ENCODE peak calls at places on chromosomes 5 and 9, in eight cellular contexts. R, M, V, P, D, Y, S and B are unnamed samples.

GRCh38 chr5:98569288-98569687 is 204.2 kb upstream of the RGMB start:
- DNase-seq in R (no peak), M (no peak), V (no peak), P (peak; percentile 33), D (no peak), Y (no peak), S (no peak), B (no peak)

GRCh38 chr9:6955251-6955921 is 197.6 kb downstream of the KDM4C start:
- DNase-seq in R (no peak), M (no peak), V (peak; percentile 19), P (no peak), D (peak; percentile 77), Y (no peak), S (peak; percentile 60), B (peak; percentile 48)

GRCh38 chr9:114027901-114028465 is 50.1 kb downstream of the AMBP start:
- DNase-seq in R (no peak), M (no peak), V (no peak), P (no peak), D (no peak), Y (no peak), S (no peak), B (no peak)

GRCh38 chr5:139243425-139243965 is 45.3 kb upstream of the SIL1 start:
- DNase-seq in R (no peak), M (no peak), V (no peak), P (no peak), D (peak; percentile 59), Y (no peak), S (no peak), B (no peak)

GRCh38 chr5:141094481-141095262 is at the start of gene PCDHB2:
- DNase-seq in R (no peak), M (no peak), V (no peak), P (no peak), D (peak; percentile 14), Y (no peak), S (peak; percentile 80), B (peak; percentile 80)

GRCh38 chr5:43042176-43042625 is 2.1 kb upstream of the ANXA2R start:
- DNase-seq in R (no peak), M (peak; percentile 83), V (peak; percentile 91), P (peak; percentile 61), D (peak; percentile 69), Y (peak; percentile 86), S (peak; percentile 91), B (peak; percentile 75)

GRCh38 chr9:134494905-134495304 is 146.7 kb upstream of the COL5A1 start:
- DNase-seq in R (no peak), M (no peak), V (no peak), P (no peak), D (no peak), Y (no peak), S (no peak), B (no peak)

GRCh38 chr9:36400332-36401178 is 486 bp upstream of the RNF38 start:
- DNase-seq in R (peak; percentile 61), M (peak; percentile 91), V (peak; percentile 91), P (peak; percentile 89), D (peak; percentile 75), Y (peak; percentile 91), S (peak; percentile 93), B (peak; percentile 84)

GRCh38 chr9:72773570-72773969 is 179.3 kb downstream of the ALDH1A1 start:
- DNase-seq in R (no peak), M (no peak), V (no peak), P (no peak), D (no peak), Y (no peak), S (no peak), B (no peak)

GRCh38 chr9:112032733-112033132 is 136.1 kb downstream of the UGCG start:
- DNase-seq in R (no peak), M (no peak), V (no peak), P (no peak), D (peak; percentile 71), Y (no peak), S (peak; percentile 44), B (no peak)

GRCh38 chr5:56700711-56701110 is 114.6 kb upstream of the MAP3K1 start:
- DNase-seq in R (no peak), M (no peak), V (peak; percentile 30), P (no peak), D (no peak), Y (no peak), S (no peak), B (no peak)

GRCh38 chr5:150309101-150309897 is 6.6 kb upstream of the ARSI start:
- DNase-seq in R (no peak), M (no peak), V (peak; percentile 3), P (no peak), D (no peak), Y (no peak), S (peak; percentile 13), B (no peak)

GRCh38 chr5:120053841-120054240 is 410.3 kb upstream of the PRR16 start:
- DNase-seq in R (no peak), M (no peak), V (no peak), P (no peak), D (no peak), Y (no peak), S (no peak), B (no peak)

GRCh38 chr9:11148189-11148588 is 535.4 kb upstream of the PTPRD start:
- DNase-seq in R (no peak), M (no peak), V (no peak), P (no peak), D (no peak), Y (no peak), S (no peak), B (no peak)

GRCh38 chr9:99105152-99106043 is 485 bp downstream of the TGFBR1 start:
- DNase-seq in R (peak; percentile 15), M (peak; percentile 20), V (peak; percentile 64), P (peak; percentile 71), D (peak; percentile 73), Y (peak; percentile 9), S (peak; percentile 91), B (peak; percentile 58)

GRCh38 chr9:100351508-100351907 is 1.2 kb downstream of the TEX10 start:
- DNase-seq in R (no peak), M (no peak), V (no peak), P (no peak), D (no peak), Y (no peak), S (peak; percentile 3), B (no peak)

GRCh38 chr9:108534741-108535140 is 321.0 kb downstream of the ACTL7B start:
- DNase-seq in R (no peak), M (no peak), V (no peak), P (no peak), D (peak; percentile 88), Y (no peak), S (peak; percentile 87), B (no peak)

GRCh38 chr5:37838933-37839341 is 904 bp downstream of the GDNF start:
- DNase-seq in R (no peak), M (no peak), V (no peak), P (no peak), D (no peak), Y (no peak), S (peak; percentile 46), B (no peak)

GRCh38 chr9:93917121-93917853 is 37.9 kb downstream of the BARX1 start:
- DNase-seq in R (no peak), M (no peak), V (no peak), P (no peak), D (no peak), Y (no peak), S (no peak), B (no peak)

GRCh38 chr5:167861134-167861930 is 430.1 kb upstream of the WWC1 start:
- DNase-seq in R (no peak), M (no peak), V (peak; percentile 2), P (no peak), D (no peak), Y (no peak), S (peak; percentile 45), B (peak; percentile 58)

GRCh38 chr9:105132006-105132405 is 112.4 kb upstream of the SLC44A1 start:
- DNase-seq in R (no peak), M (no peak), V (no peak), P (no peak), D (no peak), Y (no peak), S (peak; percentile 47), B (no peak)

GRCh38 chr9:137028013-137028280 is at the start of gene ABCA2:
- DNase-seq in R (no peak), M (no peak), V (peak; percentile 77), P (no peak), D (peak; percentile 12), Y (no peak), S (no peak), B (no peak)
- H3K4me1 ChIP-seq in R (peaks cover 66% of the 10 kb centered on the region), M (peaks cover 68% of the 10 kb centered on the region), V (peaks cover 46% of the 10 kb centered on the region), P (no peaks in the 10 kb centered on the region), D (peaks cover 5% of the 10 kb centered on the region), Y (peaks cover 64% of the 10 kb centered on the region), S (no peaks in the 10 kb centered on the region), B (peaks cover 26% of the 10 kb centered on the region)

GRCh38 chr9:109767404-109767803 is 12.6 kb upstream of the PALM2AKAP2 start:
- DNase-seq in R (no peak), M (no peak), V (no peak), P (no peak), D (no peak), Y (no peak), S (no peak), B (no peak)

GRCh38 chr9:109767814-109768213 is 12.2 kb upstream of the PALM2AKAP2 start:
- DNase-seq in R (no peak), M (no peak), V (no peak), P (no peak), D (no peak), Y (no peak), S (no peak), B (no peak)

GRCh38 chr9:109765821-109766220 is 14.2 kb upstream of the PALM2AKAP2 start:
- DNase-seq in R (no peak), M (no peak), V (no peak), P (no peak), D (no peak), Y (no peak), S (no peak), B (no peak)

GRCh38 chr9:109765278-109765677 is 14.7 kb upstream of the PALM2AKAP2 start:
- DNase-seq in R (no peak), M (no peak), V (no peak), P (no peak), D (no peak), Y (no peak), S (no peak), B (no peak)

GRCh38 chr9:109766351-109766750 is 13.6 kb upstream of the PALM2AKAP2 start:
- DNase-seq in R (no peak), M (no peak), V (no peak), P (no peak), D (peak; percentile 98), Y (no peak), S (peak; percentile 93), B (no peak)
- H3K4me1 ChIP-seq in R (no peaks in the 10 kb centered on the region), M (no peaks in the 10 kb centered on the region), V (no peaks in the 10 kb centered on the region), P (no peaks in the 10 kb centered on the region), D (peaks cover 27% of the 10 kb centered on the region), Y (no peaks in the 10 kb centered on the region), S (peaks cover 38% of the 10 kb centered on the region), B (peaks cover 18% of the 10 kb centered on the region)

DNA sequence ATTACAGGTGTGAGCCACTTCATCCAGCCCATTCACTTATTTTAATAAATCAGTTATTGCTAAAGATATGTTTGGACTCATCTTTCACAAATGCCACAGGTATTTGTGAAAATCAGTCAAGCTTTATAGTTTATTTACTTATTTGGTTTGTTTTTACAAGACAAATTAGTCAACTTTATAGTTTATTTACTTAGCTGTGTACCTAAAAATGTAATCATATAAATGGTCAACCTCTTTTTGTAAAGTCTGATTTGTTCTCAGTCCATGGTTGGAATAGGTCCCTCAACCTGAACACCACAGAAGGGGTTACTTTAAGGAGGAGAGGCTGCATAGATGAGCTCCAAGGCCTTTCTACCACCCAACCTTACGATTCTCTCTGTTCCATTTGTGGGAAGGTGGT is 80.2 kb downstream of the GNAQ start:
- DNase-seq in R (no peak), M (no peak), V (no peak), P (no peak), D (no peak), Y (no peak), S (no peak), B (no peak)
- H3K4me1 ChIP-seq in R (peaks cover 85% of the 10 kb centered on the region), M (no peaks in the 10 kb centered on the region), V (no peaks in the 10 kb centered on the region), P (peaks cover 28% of the 10 kb centered on the region), D (peaks cover 18% of the 10 kb centered on the region), Y (no peaks in the 10 kb centered on the region), S (peaks cover 48% of the 10 kb centered on the region), B (peaks cover 4% of the 10 kb centered on the region)

GRCh38 chr5:148913985-148914421 is 87.6 kb downstream of the ADRB2 start:
- DNase-seq in R (no peak), M (no peak), V (no peak), P (peak; percentile 44), D (peak; percentile 87), Y (no peak), S (peak; percentile 71), B (peak; percentile 12)
- H3K4me1 ChIP-seq in R (peaks cover 93% of the 10 kb centered on the region), M (no peaks in the 10 kb centered on the region), V (peaks cover 1% of the 10 kb centered on the region), P (peaks cover 12% of the 10 kb centered on the region), D (peaks cover 42% of the 10 kb centered on the region), Y (no peaks in the 10 kb centered on the region), S (peaks cover 45% of the 10 kb centered on the region), B (peaks cover 8% of the 10 kb centered on the region)